ENCODE peak calls at places on chromosomes 6 and 20, in four cellular contexts. I is IMR-90, D is endodermal cell, L is psoas muscle. A is an unnamed sample.

GRCh38 chr6:141421378-141421777 is 711.3 kb upstream of the GJE1 start:
- DNase-seq in I (peak), D (no peak), L (no peak), A (no peak)

GRCh38 chr20:57653910-57654309 is 33.7 kb upstream of the ZBP1 start:
- DNase-seq in I (no peak), D (no peak), L (peak), A (no peak)

GRCh38 chr6:23499549-23499948 is 626.5 kb upstream of the NRSN1 start:
- DNase-seq in I (no peak), D (no peak), L (no peak), A (no peak)

GRCh38 chr6:105507811-105508210 is 104.9 kb upstream of the PREP start:
- DNase-seq in I (no peak), D (no peak), L (no peak), A (no peak)

GRCh38 chr20:50248104-50248631 is 57.5 kb downstream of the CEBPB start:
- DNase-seq in I (peak), D (no peak), L (peak), A (no peak)

GRCh38 chr6:26121141-26122004 is 34.1 kb downstream of the HFE start:
- DNase-seq in I (peak), D (no peak), L (no peak), A (no peak)

GRCh38 chr6:1726341-1726763 is 116.6 kb downstream of the FOXC1 start:
- DNase-seq in I (no peak), D (peak), L (no peak), A (no peak)

GRCh38 chr6:30781362-30781696 is 37.0 kb upstream of the IER3 start:
- DNase-seq in I (no peak), D (no peak), L (peak), A (no peak)

GRCh38 chr6:30041821-30042220 is 19.2 kb upstream of the POLR1H start:
- DNase-seq in I (no peak), D (no peak), L (no peak), A (no peak)

GRCh38 chr20:50980851-50981713 is 22.5 kb downstream of the MOCS3 start:
- DNase-seq in I (peak), D (peak), L (no peak), A (no peak)

GRCh38 chr6:77463881-77464867 is 883 bp upstream of the HTR1B start:
- DNase-seq in I (no peak), D (peak), L (no peak), A (no peak)

GRCh38 chr20:25543068-25543467 is 42.3 kb downstream of the NINL start:
- DNase-seq in I (peak), D (no peak), L (no peak), A (no peak)

GRCh38 chr6:40348591-40348990 is 238.6 kb downstream of the LRFN2 start:
- DNase-seq in I (no peak), D (no peak), L (no peak), A (peak)

GRCh38 chr6:28208180-28208659 is 16.9 kb upstream of the ZSCAN9 start:
- DNase-seq in I (no peak), D (peak), L (no peak), A (no peak)

GRCh38 chr6:29924287-29924686 is 18.0 kb upstream of the HLA-A start:
- DNase-seq in I (no peak), D (no peak), L (no peak), A (no peak)

GRCh38 chr6:36120539-36120938 is 9.8 kb upstream of the MAPK13 start:
- DNase-seq in I (no peak), D (no peak), L (no peak), A (peak)

GRCh38 chr20:3563548-3564177 is 92.8 kb downstream of the ATRN start:
- DNase-seq in I (peak), D (peak), L (no peak), A (no peak)

GRCh38 chr20:23100021-23100753 is 14.1 kb upstream of the CD93 start:
- DNase-seq in I (no peak), D (no peak), L (no peak), A (no peak)

GRCh38 chr6:125444234-125444949 is 142.6 kb upstream of the HDDC2 start:
- DNase-seq in I (no peak), D (no peak), L (peak), A (no peak)

GRCh38 chr6:82979657-82980056 is 86.0 kb downstream of the UBE3D start:
- DNase-seq in I (no peak), D (no peak), L (no peak), A (no peak)

GRCh38 chr6:135006386-135006914 is 48.2 kb downstream of the HBS1L start:
- DNase-seq in I (peak), D (no peak), L (no peak), A (no peak)

GRCh38 chr6:106102034-106102433 is 15.9 kb downstream of the PRDM1 start:
- DNase-seq in I (no peak), D (no peak), L (no peak), A (peak)

GRCh38 chr6:109781001-109781400 is 89.9 kb downstream of the FIG4 start:
- DNase-seq in I (no peak), D (no peak), L (no peak), A (no peak)

GRCh38 chr20:64138276-64138815 is 25.9 kb upstream of the MYT1 start:
- DNase-seq in I (no peak), D (no peak), L (no peak), A (no peak)

GRCh38 chr20:550611-551010 is 7.0 kb upstream of the CSNK2A1 start:
- DNase-seq in I (no peak), D (no peak), L (no peak), A (no peak)

GRCh38 chr20:57747889-57748456 is 38.2 kb upstream of the PMEPA1 start:
- DNase-seq in I (no peak), D (no peak), L (no peak), A (no peak)

GRCh38 chr6:41731561-41732086 is 3.8 kb downstream of the TFEB start:
- DNase-seq in I (no peak), D (no peak), L (peak), A (no peak)

GRCh38 chr20:45798935-45799642 is 7.3 kb downstream of the DNTTIP1 start:
- DNase-seq in I (peak), D (peak), L (no peak), A (no peak)

GRCh38 chr6:85452441-85452881 is 2.6 kb downstream of the NT5E start:
- DNase-seq in I (peak), D (no peak), L (no peak), A (no peak)

GRCh38 chr6:92779758-92780157 is 639.6 kb downstream of the EPHA7 start:
- DNase-seq in I (peak), D (no peak), L (no peak), A (no peak)

GRCh38 chr6:4905858-4906257 is 98.0 kb downstream of the RPP40 start:
- DNase-seq in I (no peak), D (no peak), L (no peak), A (no peak)

GRCh38 chr6:127119361-127120108 is 1.1 kb downstream of the RSPO3 start:
- DNase-seq in I (no peak), D (peak), L (peak), A (no peak)

GRCh38 chr6:11288065-11288464 is 55.6 kb upstream of the NEDD9 start:
- DNase-seq in I (no peak), D (no peak), L (no peak), A (no peak)

GRCh38 chr6:451336-451735 is 59.8 kb downstream of the IRF4 start:
- DNase-seq in I (no peak), D (no peak), L (no peak), A (no peak)

GRCh38 chr20:22455259-22455658 is 129.1 kb downstream of the FOXA2 start:
- DNase-seq in I (no peak), D (no peak), L (no peak), A (no peak)

GRCh38 chr6:116405663-116406329 is 35.0 kb downstream of the DSE start:
- DNase-seq in I (peak), D (no peak), L (no peak), A (no peak)

GRCh38 chr20:35729836-35730582 is 12.1 kb downstream of the RBM39 start:
- DNase-seq in I (no peak), D (no peak), L (no peak), A (no peak)
- H3K4me3 ChIP-seq in I (no peak), D (peak), L (no peak), A (no peak)

GRCh38 chr20:36526521-36527011 is 14.8 kb upstream of the MYL9 start:
- DNase-seq in I (no peak), D (no peak), L (no peak), A (no peak)
- H3K27ac ChIP-seq in I (no peak), D (no peak), L (no peak), A (peak)

DNA sequence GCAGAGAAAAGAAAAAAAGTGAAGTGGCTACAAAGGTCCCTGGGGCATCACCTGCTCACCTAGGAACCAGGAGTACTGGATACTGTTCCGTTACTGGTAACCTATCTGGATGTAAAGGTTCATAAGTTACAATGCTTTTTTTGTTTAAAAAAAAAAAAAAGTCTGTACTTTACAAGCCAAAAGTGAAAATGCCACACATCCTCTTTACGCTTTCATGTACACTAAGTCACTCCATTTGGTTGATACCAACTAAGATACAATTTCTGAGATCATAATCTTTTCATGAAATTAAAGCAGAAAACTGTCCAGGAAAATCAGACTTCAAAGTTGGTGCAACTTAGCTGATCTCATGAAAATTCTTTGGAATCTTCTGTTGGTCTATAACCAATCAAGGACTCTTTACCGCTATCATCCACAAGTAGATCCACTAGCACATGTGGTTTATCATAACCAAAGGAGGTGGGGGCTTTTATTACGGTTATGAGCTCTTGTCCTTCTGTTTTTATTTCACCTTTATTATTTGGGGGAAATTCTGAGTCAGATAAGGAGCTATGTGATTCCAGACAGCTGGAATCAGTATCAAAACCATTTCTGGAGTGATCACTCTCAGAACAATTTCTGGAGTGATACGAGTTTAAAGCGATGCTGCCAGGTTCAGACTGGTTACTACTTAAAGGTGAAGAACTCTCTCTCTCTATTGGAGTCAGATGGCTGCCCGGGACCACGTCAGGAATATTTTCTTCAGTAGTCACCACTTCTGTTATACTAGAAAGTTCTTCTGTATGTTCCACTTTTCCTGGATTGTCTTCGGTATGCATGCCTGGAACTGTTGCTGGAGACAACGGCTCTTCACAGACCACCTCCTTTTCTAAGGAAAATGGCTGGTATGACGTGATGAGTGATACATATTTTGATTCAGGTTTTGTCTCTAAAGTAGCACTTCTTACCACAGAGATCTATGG is 21.2 kb downstream of the IFNGR1 start:
- DNase-seq in I (no peak), D (no peak), L (no peak), A (no peak)
- H3K4me3 ChIP-seq in I (no peak), D (no peak), L (no peak), A (no peak)

GRCh38 chr6:131976545-131977061 is 25.4 kb upstream of the CCN2 start:
- DNase-seq in I (peak), D (no peak), L (no peak), A (no peak)
- H3K27ac ChIP-seq in I (no peak), D (no peak), L (no peak), A (no peak)

GRCh38 chr6:13924146-13924948 is 405 bp upstream of the RNF182 start:
- DNase-seq in I (peak), D (peak), L (peak), A (no peak)
- H3K4me3 ChIP-seq in I (peak), D (peak), L (peak), A (peak)

A was measured in esophagus muscularis mucosa.